ENCODE peak calls at places on chromosome 5, in four cellular contexts. Q, B, A and D are unnamed samples.

GRCh38 chr5:75324791-75325190 is 12.2 kb upstream of the HMGCR start:
- DNase-seq in B (no peak), A (no peak), Q (no peak), D (no peak)

GRCh38 chr5:39422036-39422606 is 2.7 kb downstream of the DAB2 start:
- DNase-seq in Q (no peak), B (no peak), A (no peak), D (no peak)

GRCh38 chr5:35878079-35878478 is 21.4 kb downstream of the IL7R start:
- DNase-seq in A (no peak), B (no peak), Q (no peak), D (no peak)

GRCh38 chr5:162929104-162929503 is 508.3 kb upstream of the CCNG1 start:
- DNase-seq in A (no peak), Q (no peak), B (no peak), D (no peak)

GRCh38 chr5:31967461-31967860 is 206.7 kb downstream of the GOLPH3 start:
- DNase-seq in A (no peak), B (no peak), Q (no peak), D (no peak)

GRCh38 chr5:125390316-125390715 is 643.9 kb upstream of the ZNF608 start:
- DNase-seq in A (no peak), Q (no peak), B (no peak), D (no peak)

GRCh38 chr5:85140471-85140870 is 755.8 kb upstream of the EDIL3 start:
- DNase-seq in Q (no peak), A (no peak), B (no peak), D (no peak)

GRCh38 chr5:141757402-141757801 is 75.4 kb upstream of the ARAP3 start:
- DNase-seq in Q (no peak), A (no peak), B (peak; percentile 34), D (no peak)

GRCh38 chr5:69414885-69415583 is at the start of gene MARVELD2:
- DNase-seq in Q (peak; percentile 49), A (no peak), B (peak; percentile 77), D (peak; percentile 84)

GRCh38 chr5:93611900-93612898 is 29.2 kb downstream of the NR2F1 start:
- DNase-seq in A (no peak), B (no peak), Q (peak; percentile 36), D (no peak)

GRCh38 chr5:612498-613424 is 621 bp downstream of the CEP72 start:
- DNase-seq in Q (peak; percentile 28), B (peak; percentile 16), A (no peak), D (no peak)

GRCh38 chr5:39580702-39581498 is 156.1 kb upstream of the DAB2 start:
- DNase-seq in A (no peak), B (no peak), Q (no peak), D (no peak)

GRCh38 chr5:35440409-35440808 is 177.3 kb upstream of the SPEF2 start:
- DNase-seq in A (no peak), B (no peak), Q (no peak), D (no peak)

GRCh38 chr5:90983148-90983547 is 400.0 kb downstream of the ARRDC3 start:
- DNase-seq in B (no peak), Q (no peak), A (no peak), D (no peak)